ENCODE peak calls at places on chromosomes 3 and 15, in five cellular contexts. M is HepG2, H is GM12878, B is SK-N-SH, T is K562. N is an unnamed sample.

GRCh38 chr3:107831590-107831989 is 259.2 kb downstream of the CD47 start:
- DNase-seq in M (no peak), T (no peak), B (no peak), H (no peak), N (no peak)

GRCh38 chr15:29278436-29279099 is 8.9 kb upstream of the NSMCE3 start:
- DNase-seq in H (no peak), B (no peak), T (no peak), M (no peak), N (no peak)

GRCh38 chr3:124787490-124788195 is 57.4 kb downstream of the UMPS start:
- DNase-seq in B (no peak), M (no peak), T (no peak), H (no peak), N (no peak)

GRCh38 chr15:29127506-29128430 is 141.9 kb downstream of the NSMCE3 start:
- DNase-seq in T (no peak), H (no peak), M (no peak), B (no peak), N (no peak)

GRCh38 chr3:135041586-135041985 is 246.5 kb downstream of the EPHB1 start:
- DNase-seq in M (no peak), B (no peak), H (no peak), T (no peak), N (no peak)

GRCh38 chr3:102525624-102526023 is 90.8 kb downstream of the ZPLD1 start:
- DNase-seq in B (no peak), T (no peak), H (no peak), M (no peak), N (no peak)

GRCh38 chr3:72597756-72598195 is 250.5 kb downstream of the SHQ1 start:
- DNase-seq in H (no peak), B (peak), T (peak), M (no peak), N (peak)

GRCh38 chr15:82540984-82541431 is 751 bp upstream of the RPS17 start:
- DNase-seq in T (peak), M (no peak), B (peak), H (no peak), N (peak)

GRCh38 chr15:59349715-59350420 is 22.8 kb downstream of the MYO1E start:
- DNase-seq in T (peak), H (no peak), M (peak), B (peak), N (no peak)

GRCh38 chr15:48385031-48385430 is 53.8 kb downstream of the DUT start:
- DNase-seq in M (no peak), H (no peak), B (no peak), T (no peak), N (no peak)

GRCh38 chr3:195872800-195873199 is 35.6 kb downstream of the TNK2 start:
- DNase-seq in T (no peak), H (no peak), B (no peak), M (no peak), N (no peak)

GRCh38 chr3:153513236-153513635 is 351.2 kb downstream of the RAP2B start:
- DNase-seq in B (no peak), H (no peak), T (no peak), M (peak), N (peak)

GRCh38 chr3:195119461-195120198 is 151.3 kb downstream of the XXYLT1 start:
- DNase-seq in H (no peak), B (no peak), T (no peak), M (peak), N (no peak)

GRCh38 chr3:34011171-34012101 is 213.0 kb downstream of the PDCD6IP start:
- DNase-seq in H (no peak), B (no peak), T (peak), M (peak), N (no peak)

GRCh38 chr3:151798476-151798875 is 15.4 kb upstream of the AADAC start:
- DNase-seq in T (no peak), H (no peak), M (no peak), B (no peak), N (no peak)

GRCh38 chr15:76398301-76398700 is 61.7 kb downstream of the ISL2 start:
- DNase-seq in H (no peak), M (no peak), T (no peak), B (no peak), N (no peak)

GRCh38 chr3:127456471-127457093 is 134.0 kb downstream of the TPRA1 start:
- DNase-seq in B (no peak), H (no peak), T (no peak), M (no peak), N (no peak)

GRCh38 chr15:26382416-26383086 is 390.3 kb downstream of the GABRB3 start:
- DNase-seq in B (peak), M (no peak), T (no peak), H (no peak), N (no peak)

GRCh38 chr15:71333839-71334238 is 218.6 kb downstream of the THSD4 start:
- DNase-seq in T (no peak), B (no peak), H (no peak), M (no peak), N (no peak)

GRCh38 chr3:124812291-124813265 is 74.6 kb downstream of the ITGB5 start:
- DNase-seq in M (peak), B (no peak), H (no peak), T (peak), N (no peak)

GRCh38 chr3:170751894-170752283 is 118.1 kb downstream of the RPL22L1 start:
- DNase-seq in B (no peak), H (no peak), M (no peak), T (no peak), N (no peak)

GRCh38 chr15:47027322-47027946 is 689.9 kb upstream of the SEMA6D start:
- DNase-seq in B (peak), T (no peak), H (no peak), M (no peak), N (no peak)

GRCh38 chr3:87370007-87370406 is 93.6 kb upstream of the POU1F1 start:
- DNase-seq in B (no peak), H (no peak), T (no peak), M (no peak), N (peak)

GRCh38 chr3:6878731-6879130 is 17.8 kb downstream of the GRM7 start:
- DNase-seq in H (no peak), B (no peak), M (no peak), T (no peak), N (no peak)

GRCh38 chr15:92848852-92849598 is 51.1 kb upstream of the CHD2 start:
- DNase-seq in B (no peak), T (peak), H (peak), M (no peak), N (no peak)

GRCh38 chr3:171145866-171146265 is 119.3 kb upstream of the SLC2A2 start:
- DNase-seq in B (peak), H (no peak), M (no peak), T (no peak), N (no peak)

GRCh38 chr15:65377105-65377975 is 462 bp downstream of the IGDCC3 start:
- DNase-seq in T (no peak), M (no peak), B (peak), H (no peak), N (peak)

GRCh38 chr3:65170357-65171090 is 482.7 kb upstream of the ADAMTS9 start:
- DNase-seq in H (no peak), T (peak), M (no peak), B (peak), N (peak)

GRCh38 chr15:82052751-82053150 is 6.9 kb upstream of the MEX3B start:
- DNase-seq in B (no peak), H (no peak), T (no peak), M (no peak), N (no peak)

GRCh38 chr3:20849975-20850374 is 664.0 kb upstream of the SGO1 start:
- DNase-seq in M (no peak), H (no peak), T (no peak), B (no peak), N (no peak)

GRCh38 chr3:30162579-30162978 is 443.8 kb upstream of the TGFBR2 start:
- DNase-seq in H (no peak), T (no peak), M (no peak), B (no peak), N (no peak)

GRCh38 chr15:78621810-78622402 is 1.1 kb upstream of the CHRNA3 start:
- DNase-seq in M (no peak), B (no peak), H (no peak), T (no peak), N (no peak)

GRCh38 chr15:78618490-78618934 is 2.3 kb downstream of the CHRNA3 start:
- DNase-seq in B (peak), H (peak), T (peak), M (peak), N (peak)

GRCh38 chr15:78619022-78619950 is 1.5 kb downstream of the CHRNA3 start:
- DNase-seq in H (no peak), T (no peak), B (peak), M (no peak), N (no peak)

GRCh38 chr15:78620021-78620838 is 566 bp downstream of the CHRNA3 start:
- DNase-seq in B (peak), M (no peak), H (no peak), T (no peak), N (peak)

DNA sequence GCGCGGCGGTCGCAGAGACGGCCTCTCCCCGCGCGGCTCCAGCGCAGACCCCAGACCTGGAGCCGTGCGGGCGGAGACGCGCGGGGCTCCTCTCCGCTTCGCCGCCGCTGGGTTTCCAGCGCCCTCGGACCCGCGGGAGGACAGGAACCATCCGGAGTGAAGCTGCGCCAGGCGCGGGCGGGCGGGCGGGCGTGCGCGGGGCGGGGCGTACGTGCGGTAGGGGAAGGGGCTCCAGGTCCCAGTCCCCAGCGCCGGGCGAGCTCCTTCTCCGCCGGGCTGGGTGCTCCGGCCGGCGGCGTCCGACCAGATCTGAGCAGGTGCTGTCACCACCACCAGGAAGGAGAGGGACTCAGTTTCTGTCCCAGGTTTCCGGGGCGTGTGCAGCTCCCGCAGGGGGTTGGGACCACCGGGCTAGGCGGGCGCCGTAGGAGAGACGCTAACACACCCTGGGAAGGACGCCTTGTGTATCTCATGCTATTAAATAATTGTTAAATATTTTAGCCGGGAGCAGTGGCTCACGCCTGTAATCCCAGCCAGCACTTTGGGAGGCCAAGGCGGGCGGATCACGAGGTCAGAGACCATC is at the start of gene CHRNA3:
- DNase-seq in B (peak), H (no peak), M (no peak), T (no peak), N (peak)
- TF ChIP-seq FOXM1 in B (no peak), H (no peak), M (no peak), T (no peak), N (no peak)

GRCh38 chr15:42139596-42139995 is 16.8 kb downstream of the PLA2G4F start:
- DNase-seq in T (no peak), B (no peak), M (no peak), H (no peak), N (no peak)

GRCh38 chr15:42138411-42138810 is 18.0 kb downstream of the PLA2G4F start:
- DNase-seq in B (no peak), T (no peak), M (no peak), H (no peak), N (no peak)

GRCh38 chr15:42136513-42136912 is 19.9 kb downstream of the PLA2G4F start:
- DNase-seq in M (no peak), H (no peak), T (no peak), B (no peak), N (no peak)

GRCh38 chr15:42138968-42139386 is 17.5 kb downstream of the PLA2G4F start:
- DNase-seq in T (no peak), H (no peak), M (peak), B (no peak), N (no peak)

GRCh38 chr15:42137461-42138261 is 18.8 kb downstream of the PLA2G4F start:
- DNase-seq in M (peak), T (no peak), B (peak), H (no peak), N (peak)
- TF ChIP-seq FOXM1 in M (no peak), T (no peak), B (no peak), H (no peak), N (no peak)

DNA sequence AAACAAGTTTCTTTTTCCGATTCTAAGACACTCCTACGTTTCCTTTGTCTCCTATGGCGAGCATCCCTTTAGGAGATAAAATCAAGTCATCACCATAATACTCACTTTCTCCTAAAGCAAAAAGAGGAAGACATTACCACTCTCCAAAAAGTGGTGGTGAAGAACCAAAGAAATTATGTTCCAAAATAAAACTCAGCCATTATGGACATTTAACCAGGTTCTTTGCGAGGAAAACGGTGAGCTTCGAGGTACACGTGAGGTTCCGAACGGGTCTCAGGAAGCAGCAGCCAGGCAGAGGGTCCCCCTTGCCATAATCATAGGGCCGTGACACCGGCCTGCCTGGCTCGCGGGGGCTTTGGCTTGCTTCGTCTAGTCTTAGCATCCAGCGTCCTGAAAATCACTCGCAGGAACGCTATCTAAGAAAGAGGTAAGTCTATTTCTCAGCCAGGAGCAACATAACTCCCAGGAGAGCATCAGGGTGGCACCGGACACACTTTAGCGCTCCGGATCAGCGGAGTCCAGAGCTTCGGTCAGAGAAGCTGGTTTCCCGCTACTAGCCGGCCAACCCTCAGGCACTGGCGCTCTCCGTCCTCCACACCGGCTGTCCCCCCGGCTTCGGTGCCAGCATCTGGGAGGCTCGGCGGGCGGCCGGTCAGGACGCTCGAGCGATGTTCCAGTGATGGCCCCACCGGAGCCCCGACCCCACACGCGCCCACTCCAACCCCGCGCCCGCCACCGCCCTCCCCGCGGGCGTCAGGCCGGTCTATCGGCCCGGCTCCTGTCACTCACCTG is 581 bp downstream of the IP6K1 start:
- DNase-seq in M (no peak), T (no peak), H (no peak), B (peak), N (no peak)
- TF ChIP-seq FOXM1 in M (no peak), T (no peak), H (no peak), B (no peak), N (no peak)

DNA sequence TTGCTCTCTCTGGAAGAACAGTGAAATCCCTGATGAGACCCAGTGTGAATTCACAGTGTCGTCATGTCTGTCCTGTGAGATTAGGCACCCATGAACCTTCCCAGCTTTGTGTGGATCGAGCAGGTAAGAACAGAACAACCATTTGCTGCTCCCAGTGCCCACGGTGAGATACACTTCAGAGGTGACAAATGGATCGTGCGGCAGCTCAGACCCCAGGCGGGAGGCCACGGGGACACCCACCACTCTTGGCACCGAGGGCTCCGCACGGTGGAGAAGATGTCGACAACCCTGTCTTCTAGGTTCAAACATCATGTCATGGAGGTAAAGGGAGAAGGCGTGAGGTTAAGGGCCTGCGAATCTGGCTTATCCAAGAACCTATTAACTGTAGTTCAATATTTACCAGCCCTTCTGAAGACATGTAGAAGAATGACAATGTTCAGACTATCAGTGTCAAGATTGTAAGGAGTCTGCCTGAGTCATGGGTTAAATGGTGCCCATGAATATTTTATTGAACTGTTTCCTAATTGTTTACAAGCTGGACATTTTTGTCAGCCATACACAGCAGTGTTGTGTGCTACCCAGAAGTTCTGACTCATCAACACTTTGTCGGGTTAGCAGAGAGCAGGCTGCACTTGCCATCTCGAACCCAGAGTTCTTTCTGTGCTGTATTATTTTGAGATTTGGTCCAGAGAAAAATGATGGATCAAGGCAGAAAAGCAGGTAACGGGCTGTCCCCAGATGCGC is 15.5 kb upstream of the PCSK6 start:
- DNase-seq in B (no peak), T (no peak), H (no peak), M (no peak), N (peak)
- TF ChIP-seq FOXM1 in B (no peak), T (no peak), H (no peak), M (no peak), N (no peak)

GRCh38 chr3:27935492-27935891 is 213.4 kb upstream of the EOMES start:
- DNase-seq in B (no peak), H (no peak), T (no peak), M (no peak), N (no peak)

GRCh38 chr3:27943106-27943505 is 221.0 kb upstream of the EOMES start:
- DNase-seq in T (no peak), M (peak), H (no peak), B (no peak), N (peak)

GRCh38 chr3:27945229-27945628 is 223.1 kb upstream of the EOMES start:
- DNase-seq in B (no peak), M (no peak), H (no peak), T (no peak), N (no peak)

GRCh38 chr3:27939510-27939909 is 217.4 kb upstream of the EOMES start:
- DNase-seq in M (no peak), T (no peak), B (no peak), H (no peak), N (no peak)

DNA sequence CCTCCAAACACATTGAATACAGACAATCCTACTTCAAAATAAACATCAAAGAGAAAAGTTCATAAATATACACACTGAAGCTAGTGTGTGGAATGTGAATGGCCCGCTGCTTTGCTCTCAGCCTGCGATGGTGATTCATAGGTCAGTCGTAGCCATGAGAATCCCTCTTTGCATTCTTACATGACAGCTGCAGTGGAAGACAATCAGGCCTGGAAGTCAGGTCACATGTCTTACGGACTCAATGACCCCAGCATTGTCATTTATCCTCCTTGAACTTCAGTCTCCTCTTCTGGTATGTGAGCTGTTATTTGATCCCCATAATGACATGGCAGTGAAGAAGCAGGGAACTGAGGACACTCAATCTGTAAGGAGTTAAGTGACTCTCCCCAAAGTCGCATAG is 217.8 kb upstream of the EOMES start:
- DNase-seq in M (peak), B (no peak), H (no peak), T (no peak), N (no peak)
- TF ChIP-seq FOXM1 in M (no peak), B (no peak), H (no peak), T (no peak), N (no peak)

DNA sequence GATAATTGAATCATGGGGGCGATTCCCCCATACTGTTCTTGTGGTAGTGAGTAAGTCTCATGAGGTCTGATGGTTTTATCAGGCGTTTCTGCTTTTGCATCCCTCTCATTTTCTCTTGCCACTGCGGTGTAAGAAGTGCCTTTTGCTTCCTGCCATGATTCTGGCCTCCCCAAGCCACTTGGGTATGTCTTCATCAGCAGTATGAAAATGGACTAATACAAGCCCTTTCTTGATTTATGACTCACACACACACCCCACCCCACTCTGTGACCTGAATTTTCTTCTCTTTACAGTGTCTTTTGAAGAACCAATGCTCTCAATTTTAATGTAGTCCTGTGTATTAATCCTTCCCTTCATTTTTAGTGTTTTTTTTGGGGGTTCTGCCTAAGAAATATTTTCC is 244.8 kb downstream of the PLCL2 start:
- DNase-seq in B (no peak), T (no peak), H (no peak), M (no peak), N (no peak)
- TF ChIP-seq FOXM1 in B (no peak), T (no peak), H (no peak), M (no peak), N (no peak)